ENCODE peak calls at places on chromosomes 13 and 19, in nine cellular contexts. F is body of pancreas; C is transverse colon; G is keratinocyte; Q is WERI-Rb-1; X is BJ; D is colonic mucosa; N is CD8-positive, alpha-beta T cell; P is heart left ventricle. T is an unnamed sample.

GRCh38 chr13:45162821-45163220 is 38.0 kb downstream of the KCTD4 start:
- DNase-seq in F (no peak), C (no peak), G (peak; percentile 56), Q (no peak), X (peak; percentile 72), D (no peak), N (no peak), P (no peak), T (no peak)

GRCh38 chr13:32051156-32051555 is 19.6 kb downstream of the FRY start:
- DNase-seq in F (no peak), C (no peak), G (no peak), Q (no peak), X (no peak), D (no peak), N (no peak), P (no peak), T (no peak)

GRCh38 chr13:31431722-31432137 is 232.0 kb downstream of the B3GLCT start:
- DNase-seq in F (peak; percentile 44), C (peak; percentile 52), G (no peak), Q (peak; percentile 25), X (no peak), D (peak; percentile 46), N (peak; percentile 27), P (peak; percentile 34), T (peak; percentile 7)

GRCh38 chr13:42110410-42111155 is 62.1 kb downstream of the DGKH start:
- DNase-seq in F (no peak), C (no peak), G (peak; percentile 28), Q (no peak), X (peak; percentile 27), D (peak; percentile 30), N (peak; percentile 13), P (no peak), T (peak; percentile 34)

GRCh38 chr19:48203227-48203793 is 32.8 kb downstream of the ZSWIM9 start:
- DNase-seq in F (no peak), C (no peak), G (no peak), Q (no peak), X (no peak), D (no peak), N (no peak), P (no peak), T (no peak)

GRCh38 chr13:111629457-111629856 is 309.0 kb downstream of the TEX29 start:
- DNase-seq in F (no peak), C (no peak), G (no peak), Q (no peak), X (no peak), D (no peak), N (no peak), P (no peak), T (no peak)

GRCh38 chr19:53801257-53801656 is 22.9 kb downstream of the NLRP12 start:
- DNase-seq in F (no peak), C (no peak), G (no peak), Q (no peak), X (no peak), D (no peak), N (no peak), P (no peak), T (no peak)

GRCh38 chr13:73334459-73334858 is 275.7 kb downstream of the KLF5 start:
- DNase-seq in F (no peak), C (no peak), G (peak; percentile 81), Q (no peak), X (peak; percentile 37), D (no peak), N (no peak), P (no peak), T (no peak)

GRCh38 chr13:99542788-99543406 is 41.6 kb downstream of the TM9SF2 start:
- DNase-seq in F (no peak), C (peak; percentile 17), G (no peak), Q (no peak), X (no peak), D (no peak), N (no peak), P (no peak), T (peak; percentile 84)

GRCh38 chr13:99545979-99546378 is 44.7 kb downstream of the TM9SF2 start:
- DNase-seq in F (no peak), C (no peak), G (no peak), Q (no peak), X (no peak), D (no peak), N (no peak), P (no peak), T (no peak)

GRCh38 chr13:99548448-99548847 is 47.2 kb downstream of the TM9SF2 start:
- DNase-seq in F (no peak), C (no peak), G (no peak), Q (no peak), X (no peak), D (no peak), N (no peak), P (no peak), T (peak; percentile 57)

DNA sequence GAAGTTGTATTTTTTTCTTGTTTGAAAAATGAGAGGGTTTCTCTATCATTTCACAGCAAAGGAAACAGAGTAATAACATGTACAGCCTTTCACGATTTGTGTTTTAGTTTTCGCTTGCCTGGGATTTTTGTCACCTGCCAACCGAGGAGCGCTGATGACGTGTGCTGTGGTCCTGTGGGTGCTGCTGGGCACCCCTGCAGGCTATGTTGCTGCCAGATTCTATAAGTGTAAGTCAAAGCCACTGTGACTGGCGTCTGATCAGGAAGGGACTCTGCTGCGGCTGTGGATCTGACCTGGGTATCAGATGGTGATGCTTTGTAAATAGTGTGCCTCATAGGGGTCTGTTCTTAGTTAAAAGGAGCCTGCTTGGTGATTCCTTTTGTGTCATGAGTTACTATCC is 45.6 kb downstream of the TM9SF2 start:
- DNase-seq in F (no peak), C (no peak), G (no peak), Q (no peak), X (no peak), D (no peak), N (no peak), P (no peak), T (no peak)
- H3K36me3 ChIP-seq in F (peaks cover 35% of the 10 kb centered on the region), C (no peaks in the 10 kb centered on the region), G (peaks cover 31% of the 10 kb centered on the region), Q (peaks cover 82% of the 10 kb centered on the region), X (peaks cover 14% of the 10 kb centered on the region), D (peaks cover 5% of the 10 kb centered on the region), N (peaks cover 22% of the 10 kb centered on the region), P (peaks cover 100% of the 10 kb centered on the region), T (peaks cover 28% of the 10 kb centered on the region)

GRCh38 chr19:40776364-40776763 is 1.0 kb downstream of the MIA start:
- DNase-seq in F (no peak), C (no peak), G (no peak), Q (no peak), X (no peak), D (no peak), N (no peak), P (no peak), T (no peak)

GRCh38 chr19:40777795-40778044 is 327 bp upstream of the RAB4B start:
- DNase-seq in F (no peak), C (no peak), G (no peak), Q (no peak), X (no peak), D (no peak), N (no peak), P (no peak), T (no peak)

GRCh38 chr19:40776966-40777794 is 867 bp upstream of the RAB4B start:
- DNase-seq in F (peak; percentile 85), C (peak; percentile 95), G (peak; percentile 46), Q (peak; percentile 93), X (peak; percentile 80), D (peak; percentile 95), N (peak; percentile 82), P (peak; percentile 91), T (peak; percentile 87)

GRCh38 chr19:40778865-40779284 is 828 bp downstream of the RAB4B start:
- DNase-seq in F (no peak), C (no peak), G (no peak), Q (no peak), X (no peak), D (no peak), N (no peak), P (no peak), T (no peak)

DNA sequence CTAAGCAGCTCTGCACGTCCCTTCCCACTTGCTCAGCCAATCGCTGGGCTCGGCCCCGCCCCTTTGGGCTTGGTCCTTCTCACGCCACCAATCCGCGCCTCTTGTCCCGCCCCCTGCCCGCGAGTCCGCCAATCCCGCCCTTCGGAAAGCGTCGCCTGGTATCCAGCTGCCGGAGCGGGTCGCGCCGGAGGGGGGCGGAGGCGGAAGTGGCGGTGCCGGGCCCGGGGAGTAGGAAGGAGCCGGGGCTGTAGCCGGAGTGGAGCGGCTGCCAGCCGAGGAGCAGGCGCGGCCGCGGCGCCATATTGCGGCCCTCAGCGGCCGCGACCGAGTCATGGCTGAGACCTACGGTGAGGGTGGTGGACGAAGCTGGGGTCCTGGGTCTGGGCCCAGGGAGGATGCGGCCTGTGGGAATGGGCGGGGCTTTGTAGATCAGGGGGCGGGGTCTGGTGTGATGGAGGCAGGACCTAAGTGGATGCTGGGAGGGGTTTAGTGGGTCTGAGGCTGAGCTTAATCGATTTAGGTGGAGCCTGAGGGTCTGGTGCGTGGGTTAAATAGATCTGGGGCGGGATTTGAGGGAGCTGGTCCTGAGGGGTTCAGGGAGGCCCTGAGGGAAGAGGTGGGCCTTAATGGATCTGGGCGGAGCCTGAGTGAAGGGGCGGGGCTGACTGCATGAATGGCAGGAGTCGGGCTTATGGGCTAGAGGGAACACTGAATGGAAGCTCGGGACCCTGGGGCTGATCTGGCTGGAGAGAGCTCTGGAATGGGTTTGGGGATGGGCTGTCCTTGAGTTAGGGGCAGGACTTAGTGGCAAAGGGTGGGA is at the start of gene RAB4B:
- DNase-seq in F (peak; percentile 100), C (peak; percentile 100), G (peak; percentile 99), Q (peak; percentile 100), X (peak; percentile 98), D (peak; percentile 100), N (peak; percentile 100), P (peak; percentile 100), T (peak; percentile 100)
- TF ChIP-seq CTCF in F (peak; percentile 23), C (no peak), G (no peak), Q (no peak), X (no peak), D (no peak), N (no peak), P (no peak), T (no peak)

GRCh38 chr19:50839712-50840655 is 6.6 kb upstream of the KLK15 start:
- DNase-seq in F (no peak), C (no peak), G (no peak), Q (no peak), X (no peak), D (no peak), N (no peak), P (no peak), T (no peak)

GRCh38 chr19:50842130-50842529 is 8.8 kb upstream of the KLK15 start:
- DNase-seq in F (no peak), C (no peak), G (no peak), Q (no peak), X (no peak), D (no peak), N (no peak), P (no peak), T (no peak)

GRCh38 chr19:50843205-50843604 is 9.8 kb upstream of the KLK15 start:
- DNase-seq in F (no peak), C (no peak), G (no peak), Q (no peak), X (no peak), D (no peak), N (no peak), P (no peak), T (no peak)

GRCh38 chr19:50843701-50844221 is 10.4 kb upstream of the KLK15 start:
- DNase-seq in F (no peak), C (no peak), G (no peak), Q (no peak), X (no peak), D (no peak), N (no peak), P (no peak), T (no peak)

GRCh38 chr19:50844296-50844935 is 10.3 kb upstream of the KLK3 start:
- DNase-seq in F (no peak), C (no peak), G (no peak), Q (no peak), X (no peak), D (no peak), N (no peak), P (no peak), T (no peak)
- H3K4me3 ChIP-seq in F (no peak overlapping the region), C (no peak overlapping the region), G (no peak overlapping the region), Q (no peak overlapping the region), X (no peak overlapping the region), D (no peak overlapping the region), N (no peak overlapping the region), P (no peak overlapping the region), T (no peak overlapping the region)

DNA sequence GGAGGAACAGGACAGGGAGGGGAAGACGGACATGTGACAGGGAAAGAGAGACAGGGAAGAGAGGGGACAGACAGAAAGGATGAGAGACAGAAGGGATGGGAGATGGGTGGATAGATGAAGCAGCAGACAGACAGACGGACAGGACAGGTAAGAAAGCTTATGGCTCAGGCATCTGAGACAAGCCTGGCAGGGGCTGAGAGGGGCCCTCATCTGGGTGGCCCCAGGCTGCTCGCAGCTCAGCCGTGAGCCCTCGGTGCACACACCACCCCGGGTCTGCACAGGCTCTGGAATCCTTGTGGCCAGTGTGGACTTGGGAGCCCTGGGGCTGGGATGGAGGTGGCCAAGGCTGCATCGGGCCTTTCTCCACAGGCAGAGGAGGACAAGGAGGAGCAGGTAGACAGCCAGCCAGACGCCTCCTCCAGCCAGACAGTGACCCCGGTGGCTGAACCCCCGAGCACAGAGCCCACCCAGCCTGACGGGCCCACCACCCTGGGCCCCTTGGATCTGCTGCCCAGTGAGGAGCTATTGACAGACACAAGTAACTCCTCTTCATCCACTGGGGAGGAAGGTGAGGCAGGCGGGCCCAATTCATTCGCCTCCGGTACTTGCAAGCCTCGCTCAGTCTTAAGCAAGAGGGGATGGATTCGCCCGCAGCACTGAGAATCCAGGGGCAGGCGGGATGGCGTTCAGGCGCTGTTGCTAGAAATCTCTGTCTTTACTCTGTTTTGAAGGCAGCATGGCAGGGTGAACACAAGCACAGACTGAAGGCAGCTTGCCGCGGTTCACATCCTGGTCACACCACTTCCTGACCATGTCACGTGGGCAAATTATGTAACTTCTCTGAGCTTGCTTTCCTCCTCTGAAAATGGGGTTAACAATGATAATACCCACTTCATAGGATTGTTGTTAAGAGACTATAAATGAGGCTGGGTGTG is 14.0 kb downstream of the GRAMD1A start:
- DNase-seq in F (no peak), C (peak; percentile 50), G (no peak), Q (no peak), X (no peak), D (no peak), N (peak; percentile 59), P (no peak), T (no peak)
- H3K36me3 ChIP-seq in F (peaks cover 25% of the 10 kb centered on the region), C (no peaks in the 10 kb centered on the region), G (peaks cover 20% of the 10 kb centered on the region), Q (peaks cover 94% of the 10 kb centered on the region), X (peaks cover 59% of the 10 kb centered on the region), D (no peaks in the 10 kb centered on the region), N (peaks cover 52% of the 10 kb centered on the region), P (peaks cover 83% of the 10 kb centered on the region), T (peaks cover 46% of the 10 kb centered on the region)